ENCODE peak calls at places on chromosomes 6 and 20, in six cellular contexts. O is A549, C is HepG2, Z is K562, S is NB4, B is GM12878. G is an unnamed sample.

GRCh38 chr20:23776067-23776771 is 25.5 kb upstream of the CST1 start:
- DNase-seq in O (no peak), C (no peak), Z (no peak), S (no peak), B (no peak), G (no peak)

GRCh38 chr6:38302081-38302480 is 337.6 kb downstream of the BTBD9 start:
- DNase-seq in O (no peak), C (no peak), Z (no peak), S (no peak), B (no peak), G (no peak)

GRCh38 chr6:145044606-145045275 is 690.6 kb downstream of the EPM2A start:
- DNase-seq in O (no peak), C (no peak), Z (no peak), S (no peak), B (no peak), G (peak; percentile 68)

GRCh38 chr20:46406986-46407670 is 713 bp upstream of the ELMO2 start:
- DNase-seq in O (no peak), C (peak; percentile 47), Z (no peak), S (peak; percentile 83), B (peak; percentile 42), G (no peak)

GRCh38 chr6:33785766-33786165 is 3.2 kb downstream of the LEMD2 start:
- DNase-seq in O (no peak), C (no peak), Z (no peak), S (no peak), B (no peak), G (peak; percentile 77)

GRCh38 chr20:58173930-58174707 is 54.3 kb downstream of the ANKRD60 start:
- DNase-seq in O (no peak), C (no peak), Z (no peak), S (peak; percentile 36), B (no peak), G (no peak)

GRCh38 chr20:1263853-1264252 is 2.2 kb upstream of the SNPH start:
- DNase-seq in O (no peak), C (no peak), Z (no peak), S (no peak), B (no peak), G (peak; percentile 30)

GRCh38 chr6:118401325-118401998 is 146.6 kb upstream of the PLN start:
- DNase-seq in O (no peak), C (no peak), Z (no peak), S (no peak), B (no peak), G (no peak)

GRCh38 chr6:129620234-129620610 is 89.8 kb downstream of the ARHGAP18 start:
- DNase-seq in O (no peak), C (no peak), Z (no peak), S (no peak), B (no peak), G (no peak)

GRCh38 chr6:99609839-99610489 is 3.3 kb downstream of the PRDM13 start:
- DNase-seq in O (no peak), C (no peak), Z (no peak), S (peak; percentile 11), B (no peak), G (no peak)

GRCh38 chr6:134368670-134369069 is 50.8 kb upstream of the SGK1 start:
- DNase-seq in O (no peak), C (no peak), Z (no peak), S (no peak), B (no peak), G (no peak)

GRCh38 chr6:28838289-28838633 is 85.5 kb downstream of the TRIM27 start:
- DNase-seq in O (no peak), C (peak; percentile 80), Z (no peak), S (peak; percentile 75), B (peak; percentile 67), G (peak; percentile 86)

GRCh38 chr6:74931567-74931966 is 274.3 kb downstream of the COL12A1 start:
- DNase-seq in O (no peak), C (no peak), Z (no peak), S (no peak), B (no peak), G (no peak)

GRCh38 chr6:7467007-7467897 is 74.2 kb upstream of the DSP start:
- DNase-seq in O (no peak), C (peak; percentile 97), Z (no peak), S (no peak), B (no peak), G (no peak)

GRCh38 chr6:88008821-88009220 is 38.8 kb upstream of the SPACA1 start:
- DNase-seq in O (no peak), C (no peak), Z (no peak), S (no peak), B (no peak), G (no peak)

GRCh38 chr6:16064687-16065086 is 64.2 kb upstream of the MYLIP start:
- DNase-seq in O (no peak), C (no peak), Z (no peak), S (no peak), B (no peak), G (no peak)

GRCh38 chr20:61731363-61732181 is 334.1 kb downstream of the TAF4 start:
- DNase-seq in O (peak; percentile 31), C (no peak), Z (no peak), S (peak; percentile 12), B (no peak), G (no peak)

GRCh38 chr20:42530855-42531674 is 658.6 kb downstream of the PTPRT start:
- DNase-seq in O (peak; percentile 11), C (peak; percentile 35), Z (peak; percentile 54), S (peak; percentile 50), B (no peak), G (no peak)

GRCh38 chr6:42368156-42368555 is 83.6 kb downstream of the TRERF1 start:
- DNase-seq in O (no peak), C (no peak), Z (peak; percentile 36), S (peak; percentile 87), B (no peak), G (no peak)

GRCh38 chr20:32524871-32525501 is 60.1 kb downstream of the NOL4L start:
- DNase-seq in O (no peak), C (no peak), Z (no peak), S (no peak), B (no peak), G (peak; percentile 56)

DNA sequence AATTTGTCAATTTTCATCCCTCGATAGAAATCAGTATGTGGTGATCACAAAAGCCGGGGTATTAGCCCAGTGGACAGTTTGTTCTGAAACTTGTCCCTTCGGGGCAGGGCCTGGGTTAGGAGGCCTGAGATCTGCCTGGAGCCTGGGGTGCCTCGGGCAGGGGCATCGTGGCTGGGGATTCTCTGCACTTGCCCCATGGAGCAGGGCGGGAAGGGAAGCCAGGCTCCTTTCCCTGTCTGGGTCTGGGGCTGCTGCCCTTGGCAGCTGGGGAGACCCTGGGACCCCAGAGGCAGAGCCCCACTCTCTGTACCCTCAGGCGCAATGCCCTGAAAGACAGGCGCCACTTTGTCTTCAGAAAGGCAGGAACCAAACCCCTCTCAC is 27.4 kb downstream of the NTSR1 start:
- DNase-seq in O (no peak), C (no peak), Z (no peak), S (no peak), B (no peak), G (no peak)
- TF ChIP-seq MYC in O (no peak), C (no peak), Z (no peak), S (no peak), B (no peak), G (no peak)

DNA sequence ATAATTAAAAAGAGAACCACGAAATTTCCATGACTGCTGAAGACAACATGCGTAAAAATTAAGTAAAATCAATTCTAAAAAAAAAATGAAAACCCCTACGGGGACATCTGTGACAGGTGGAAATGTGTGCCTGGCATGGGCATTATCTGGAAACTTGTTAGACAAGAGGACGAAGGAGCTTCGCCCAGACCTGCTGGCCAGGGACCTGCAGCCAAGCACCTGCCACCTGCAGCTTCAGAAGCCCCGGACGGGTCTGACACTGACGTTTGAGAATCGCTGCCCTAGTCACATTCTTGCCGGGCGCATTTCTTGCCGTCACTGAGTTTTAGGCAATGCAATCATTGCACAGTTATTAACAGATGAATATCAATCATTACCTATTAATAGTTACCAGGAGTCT is 140.3 kb downstream of the SMOC2 start:
- DNase-seq in O (no peak), C (no peak), Z (no peak), S (no peak), B (no peak), G (no peak)
- H3K4me3 ChIP-seq in O (no peak overlapping the region), C (no peak overlapping the region), Z (no peak overlapping the region), S (no peak overlapping the region), B (no peak overlapping the region), G (no peak overlapping the region)

DNA sequence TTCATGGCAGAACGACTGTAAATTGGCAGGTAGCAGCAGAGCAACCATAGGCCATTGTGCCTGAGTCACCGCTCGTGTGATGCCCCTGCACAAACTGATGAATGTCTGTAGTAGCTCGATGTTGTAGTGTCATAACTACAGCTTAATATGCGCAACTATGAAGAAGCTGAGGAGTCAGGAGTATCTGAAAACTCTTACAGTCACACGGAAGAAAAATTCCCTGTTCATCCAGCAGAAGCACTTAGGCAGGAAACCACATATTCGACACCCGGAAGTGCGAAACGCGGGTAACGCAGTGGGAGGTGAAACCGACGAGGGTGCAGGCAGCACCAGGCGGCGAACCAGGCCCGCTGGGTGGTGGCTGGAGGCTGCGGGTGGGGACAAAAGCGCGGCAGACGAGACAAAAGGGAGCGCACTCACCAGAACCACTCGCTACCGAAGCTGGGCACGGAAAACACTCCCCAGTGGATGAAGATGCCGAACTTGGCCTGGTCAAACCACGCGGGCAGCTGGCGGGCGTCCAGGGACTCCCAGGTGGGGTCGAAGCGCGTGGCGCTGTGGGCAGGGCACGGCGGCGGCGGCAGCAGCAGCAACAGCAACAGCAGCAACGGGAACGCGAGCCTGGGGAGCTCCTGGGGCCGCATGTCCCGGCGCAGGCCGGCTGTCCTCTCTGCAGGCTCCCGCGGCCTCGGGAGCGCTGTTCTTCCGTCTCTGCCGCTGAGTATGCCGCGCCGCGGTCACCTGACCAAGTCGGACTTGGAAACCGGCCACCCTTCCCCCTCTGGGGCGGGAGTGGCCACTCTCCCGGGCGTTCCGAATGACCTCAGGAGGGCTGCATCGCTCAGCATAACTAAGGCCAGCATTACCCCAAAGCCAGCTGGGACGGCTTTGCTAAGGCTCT is at the start of gene FUCA2:
- DNase-seq in O (peak; percentile 57), C (peak; percentile 87), Z (peak; percentile 92), S (peak; percentile 90), B (peak; percentile 51), G (peak; percentile 81)
- TF ChIP-seq POLR2A in O (peak; percentile 39), C (peak; percentile 96), Z (peak; percentile 97), S (peak; percentile 56), B (peak; percentile 87), G (peak; percentile 88)

GRCh38 chr6:53640361-53640760 is 25.2 kb downstream of the KLHL31 start:
- DNase-seq in O (no peak), C (no peak), Z (no peak), S (no peak), B (no peak), G (no peak)

GRCh38 chr6:53639520-53639919 is 26.0 kb downstream of the KLHL31 start:
- DNase-seq in O (no peak), C (no peak), Z (no peak), S (no peak), B (no peak), G (no peak)

GRCh38 chr6:53643481-53643965 is 22.0 kb downstream of the KLHL31 start:
- DNase-seq in O (no peak), C (peak; percentile 63), Z (no peak), S (no peak), B (no peak), G (no peak)

GRCh38 chr6:53645850-53646249 is 19.7 kb downstream of the KLHL31 start:
- DNase-seq in O (no peak), C (no peak), Z (no peak), S (no peak), B (no peak), G (no peak)

DNA sequence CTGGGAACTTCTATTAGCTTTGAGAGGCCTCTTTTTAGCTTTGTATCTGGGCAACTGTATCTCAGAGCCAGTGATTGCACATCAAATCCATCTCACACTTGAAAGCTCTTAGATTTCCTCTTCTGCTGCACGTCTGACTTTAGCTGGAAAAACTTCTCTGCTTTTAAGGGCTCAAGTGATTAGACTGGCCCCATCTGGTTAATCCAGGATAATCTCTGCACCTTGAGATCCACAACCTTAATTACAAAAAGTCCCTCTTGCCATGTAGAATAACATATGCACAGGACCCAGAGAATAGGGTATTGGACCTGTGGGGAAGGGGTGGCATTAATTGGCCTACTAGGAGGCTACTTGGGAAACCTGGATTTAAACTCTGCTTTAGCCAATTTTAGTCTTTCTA is 24.2 kb downstream of the KLHL31 start:
- DNase-seq in O (no peak), C (no peak), Z (no peak), S (no peak), B (no peak), G (no peak)
- TF ChIP-seq MYC in O (no peak), C (no peak), Z (no peak), S (no peak), B (no peak), G (no peak)

G was measured in endothelial cell of umbilical vein.